ENCODE peak calls at places on chromosomes 1 and 21, in nine cellular contexts. U, J, Z, O, E, B, V, L and Y are unnamed samples.

GRCh38 chr21:25639167-25639921 is at the start of gene JAM2:
- DNase-seq in U (no peak), J (peak; percentile 30), Z (peak; percentile 33), O (peak; percentile 50), E (peak; percentile 73), B (peak; percentile 57), V (peak; percentile 71), L (peak; percentile 51), Y (peak; percentile 36)

GRCh38 chr21:42760361-42760970 is 107.0 kb downstream of the PDE9A start:
- DNase-seq in U (no peak), J (no peak), Z (no peak), O (no peak), E (no peak), B (no peak), V (no peak), L (no peak), Y (no peak)

GRCh38 chr1:68442822-68443556 is 6.8 kb downstream of the RPE65 start:
- DNase-seq in U (peak; percentile 5), J (no peak), Z (peak; percentile 7), O (peak; percentile 36), E (peak; percentile 31), B (peak; percentile 79), V (no peak), L (peak; percentile 21), Y (no peak)

GRCh38 chr21:31161157-31161556 is 122.9 kb upstream of the KRTAP19-8 start:
- DNase-seq in U (no peak), J (no peak), Z (no peak), O (peak; percentile 16), E (peak; percentile 23), B (peak; percentile 57), V (no peak), L (no peak), Y (no peak)

GRCh38 chr1:174051956-174052355 is 29.8 kb upstream of the RC3H1 start:
- DNase-seq in U (no peak), J (no peak), Z (no peak), O (peak; percentile 9), E (no peak), B (no peak), V (no peak), L (peak; percentile 17), Y (no peak)

GRCh38 chr1:207389728-207390464 is 64.2 kb upstream of the CR2 start:
- DNase-seq in U (no peak), J (no peak), Z (no peak), O (no peak), E (no peak), B (peak; percentile 94), V (no peak), L (no peak), Y (no peak)

GRCh38 chr1:153677718-153678518 is 570 bp upstream of the NPR1 start:
- DNase-seq in U (no peak), J (peak; percentile 27), Z (peak; percentile 54), O (peak; percentile 65), E (peak; percentile 69), B (peak; percentile 61), V (peak; percentile 66), L (no peak), Y (peak; percentile 51)

GRCh38 chr1:47440849-47441170 is 3.0 kb downstream of the FOXD2 start:
- DNase-seq in U (no peak), J (no peak), Z (no peak), O (no peak), E (no peak), B (no peak), V (no peak), L (no peak), Y (no peak)